ENCODE peak calls at places on chromosome 13, in five cellular contexts. O is RKO, C is thoracic aorta, B is tibial nerve, Z is activated B cell treated with CpG ODN at 0.5 μM for 24 hours. T is an unnamed sample.
A peak's percentile ranks its signal among the peaks of the same experiment; 100 is the strongest.

GRCh38 chr13:77697208-77698103 is at the start of gene SLAIN1:
- DNase-seq in O (no peak), C (peak; percentile 21), B (peak; percentile 54), Z (peak; percentile 80), T (peak; percentile 91)

GRCh38 chr13:44903596-44903995 is 85.7 kb downstream of the NUFIP1 start:
- DNase-seq in O (no peak), C (peak; percentile 22), B (peak; percentile 87), Z (no peak), T (peak; percentile 93)

GRCh38 chr13:21603531-21604448 is at the start of gene MICU2:
- DNase-seq in O (peak; percentile 92), C (peak; percentile 70), B (peak; percentile 83), Z (peak; percentile 93), T (peak; percentile 94)

GRCh38 chr13:110270507-110270906 is 36.5 kb downstream of the COL4A1 start:
- DNase-seq in O (no peak), C (no peak), B (no peak), Z (no peak), T (no peak)

GRCh38 chr13:104779311-104779710 is 1713.1 kb upstream of the SLC10A2 start:
- DNase-seq in O (no peak), C (no peak), B (no peak), Z (no peak), T (no peak)

GRCh38 chr13:53422415-53422814 is 393.8 kb downstream of the OLFM4 start:
- DNase-seq in O (no peak), C (no peak), B (no peak), Z (no peak), T (no peak)

GRCh38 chr13:82833928-82834327 is 1048.3 kb downstream of the SLITRK1 start:
- DNase-seq in O (no peak), C (no peak), B (no peak), Z (no peak), T (no peak)

GRCh38 chr13:35994131-35994966 is 136.8 kb downstream of the DCLK1 start:
- DNase-seq in O (no peak), C (peak; percentile 34), B (no peak), Z (no peak), T (peak; percentile 51)

GRCh38 chr13:96822900-96823299 is 171.4 kb downstream of the OXGR1 start:
- DNase-seq in O (peak; percentile 67), C (no peak), B (no peak), Z (no peak), T (no peak)

GRCh38 chr13:103350147-103350546 is 283.9 kb upstream of the SLC10A2 start:
- DNase-seq in O (no peak), C (no peak), B (no peak), Z (no peak), T (no peak)